ENCODE peak calls at places on chromosomes 7 and 10, in seven cellular contexts. B is sciatic nerve; Z is stimulated activated naive CD4-positive, alpha-beta T cell; Q is tibial nerve; P is NCI-H460; X is NCI-H2029; D is natural killer cell. W is an unnamed sample.

GRCh38 chr7:1290262-1291039 is 57.8 kb downstream of the UNCX start:
- DNase-seq in D (peak), B (no peak), Q (no peak), Z (no peak), X (no peak), P (peak), W (no peak)

GRCh38 chr10:85916999-85917573 is 449.5 kb downstream of the GRID1 start:
- DNase-seq in P (no peak), D (no peak), B (no peak), X (peak), Q (no peak), Z (no peak), W (no peak)

GRCh38 chr7:91436655-91437054 is 172.4 kb downstream of the FZD1 start:
- DNase-seq in Z (no peak), X (peak), B (no peak), D (no peak), Q (no peak), P (no peak), W (no peak)

GRCh38 chr10:79136227-79137005 is 67.7 kb downstream of the ZMIZ1 start:
- DNase-seq in P (no peak), X (no peak), B (no peak), D (no peak), Q (no peak), Z (no peak), W (no peak)

GRCh38 chr7:80827238-80827633 is 91.6 kb downstream of the SEMA3C start:
- DNase-seq in X (no peak), P (no peak), Z (no peak), D (no peak), Q (no peak), B (no peak), W (no peak)

GRCh38 chr10:14904316-14904732 is 25.7 kb downstream of the SUV39H2 start:
- DNase-seq in Z (peak), D (no peak), P (no peak), B (no peak), X (no peak), Q (no peak), W (no peak)

GRCh38 chr10:3889961-3890522 is 105.0 kb upstream of the KLF6 start:
- DNase-seq in X (no peak), D (no peak), Z (no peak), B (no peak), Q (no peak), P (no peak), W (no peak)

GRCh38 chr10:62618576-62619408 is 185.7 kb upstream of the ADO start:
- DNase-seq in Z (no peak), B (no peak), Q (no peak), D (no peak), P (no peak), X (no peak), W (no peak)

GRCh38 chr7:144842377-144842851 is 6.6 kb upstream of the TPK1 start:
- DNase-seq in D (peak), Q (no peak), Z (no peak), B (no peak), X (no peak), P (no peak), W (no peak)

GRCh38 chr7:106180721-106181120 is 68.6 kb upstream of the SYPL1 start:
- DNase-seq in P (no peak), X (no peak), B (no peak), D (no peak), Z (no peak), Q (no peak), W (no peak)

GRCh38 chr10:4354382-4354812 is 471.6 kb upstream of the AKR1E2 start:
- DNase-seq in D (no peak), B (no peak), Z (no peak), Q (no peak), P (no peak), X (no peak), W (no peak)

GRCh38 chr7:148191391-148192076 is 399.0 kb upstream of the C7orf33 start:
- DNase-seq in Q (no peak), D (no peak), X (peak), Z (no peak), P (no peak), B (no peak), W (no peak)

GRCh38 chr7:39735903-39736302 is 112.5 kb downstream of the RALA start:
- DNase-seq in Q (no peak), X (no peak), P (no peak), Z (no peak), B (no peak), D (no peak), W (no peak)

GRCh38 chr10:110395350-110396283 is 90.9 kb upstream of the SMNDC1 start:
- DNase-seq in Z (no peak), P (peak), Q (no peak), B (no peak), D (no peak), X (no peak), W (no peak)

GRCh38 chr7:55185941-55186609 is 167.3 kb downstream of the EGFR start:
- DNase-seq in P (peak), Z (no peak), X (no peak), D (no peak), B (no peak), Q (no peak), W (no peak)

GRCh38 chr10:124035928-124036558 is 57.4 kb downstream of the CHST15 start:
- DNase-seq in Z (no peak), D (peak), Q (no peak), X (no peak), P (no peak), B (no peak), W (no peak)